ENCODE peak calls at places on chromosomes 16 and 17, in ten cellular contexts. N is HCT116; D is mammary epithelial cell; P is fibroblast of lung; W is CD8-positive, alpha-beta T cell; U is A549; K is breast epithelium; O is gastrocnemius medialis; H is cardiac muscle cell; C is upper lobe of right lung. F is an unnamed sample.

GRCh38 chr17:64491034-64491860 is 5.6 kb downstream of the POLG2 start:
- DNase-seq in O (no peak), N (no peak), K (no peak), W (peak; percentile 27), U (no peak), P (peak; percentile 63), C (no peak), H (peak; percentile 67), D (no peak), F (no peak)

GRCh38 chr16:57023541-57024249 is 34.3 kb downstream of the NLRC5 start:
- DNase-seq in P (no peak), H (no peak), C (no peak), O (no peak), U (no peak), W (peak; percentile 62), D (no peak), N (no peak), K (no peak), F (no peak)

GRCh38 chr17:3603119-3603869 is 5.9 kb downstream of the TRPV1 start:
- DNase-seq in O (no peak), N (no peak), H (peak; percentile 51), P (peak; percentile 45), C (no peak), K (no peak), D (peak; percentile 98), W (no peak), U (no peak), F (peak; percentile 87)

GRCh38 chr17:29205047-29205446 is 24.8 kb upstream of the MYO18A start:
- DNase-seq in C (no peak), K (no peak), U (no peak), H (peak; percentile 57), D (no peak), N (no peak), O (no peak), W (no peak), P (no peak), F (no peak)

GRCh38 chr17:1201132-1201702 is 21.4 kb upstream of the ABR start:
- DNase-seq in P (no peak), W (peak; percentile 29), K (no peak), D (no peak), O (no peak), U (no peak), N (no peak), H (no peak), C (no peak), F (no peak)

GRCh38 chr17:37717627-37718382 is 27.1 kb downstream of the HNF1B start:
- DNase-seq in O (no peak), K (no peak), H (peak; percentile 29), C (peak; percentile 75), D (no peak), N (no peak), W (no peak), U (no peak), P (peak; percentile 58), F (no peak)

GRCh38 chr17:50249887-50250286 is 24.4 kb upstream of the TMEM92 start:
- DNase-seq in K (no peak), O (no peak), N (no peak), W (no peak), H (no peak), P (no peak), C (no peak), U (no peak), D (no peak), F (no peak)

GRCh38 chr17:42354956-42355843 is 33.0 kb downstream of the STAT3 start:
- DNase-seq in W (no peak), C (no peak), K (no peak), D (peak; percentile 30), O (no peak), U (no peak), P (peak; percentile 47), N (no peak), H (peak; percentile 82), F (no peak)

GRCh38 chr17:41013606-41014005 is 4.7 kb upstream of the KRTAP3-1 start:
- DNase-seq in W (no peak), O (no peak), D (no peak), P (peak; percentile 9), U (no peak), N (no peak), K (no peak), H (no peak), C (no peak), F (no peak)

GRCh38 chr17:41397003-41397665 is at the start of gene KRT31:
- DNase-seq in K (no peak), O (no peak), U (no peak), N (no peak), C (no peak), D (no peak), P (no peak), W (no peak), H (no peak), F (no peak)

GRCh38 chr16:62157544-62157943 is 121.3 kb upstream of the CDH8 start:
- DNase-seq in O (no peak), P (no peak), H (no peak), U (no peak), W (no peak), C (no peak), K (no peak), N (no peak), D (no peak), F (no peak)

GRCh38 chr17:75262112-75262606 is 480 bp downstream of the MRPS7 start:
- DNase-seq in D (peak; percentile 32), P (no peak), U (no peak), H (no peak), W (no peak), O (peak; percentile 40), K (no peak), N (no peak), C (no peak), F (no peak)

DNA sequence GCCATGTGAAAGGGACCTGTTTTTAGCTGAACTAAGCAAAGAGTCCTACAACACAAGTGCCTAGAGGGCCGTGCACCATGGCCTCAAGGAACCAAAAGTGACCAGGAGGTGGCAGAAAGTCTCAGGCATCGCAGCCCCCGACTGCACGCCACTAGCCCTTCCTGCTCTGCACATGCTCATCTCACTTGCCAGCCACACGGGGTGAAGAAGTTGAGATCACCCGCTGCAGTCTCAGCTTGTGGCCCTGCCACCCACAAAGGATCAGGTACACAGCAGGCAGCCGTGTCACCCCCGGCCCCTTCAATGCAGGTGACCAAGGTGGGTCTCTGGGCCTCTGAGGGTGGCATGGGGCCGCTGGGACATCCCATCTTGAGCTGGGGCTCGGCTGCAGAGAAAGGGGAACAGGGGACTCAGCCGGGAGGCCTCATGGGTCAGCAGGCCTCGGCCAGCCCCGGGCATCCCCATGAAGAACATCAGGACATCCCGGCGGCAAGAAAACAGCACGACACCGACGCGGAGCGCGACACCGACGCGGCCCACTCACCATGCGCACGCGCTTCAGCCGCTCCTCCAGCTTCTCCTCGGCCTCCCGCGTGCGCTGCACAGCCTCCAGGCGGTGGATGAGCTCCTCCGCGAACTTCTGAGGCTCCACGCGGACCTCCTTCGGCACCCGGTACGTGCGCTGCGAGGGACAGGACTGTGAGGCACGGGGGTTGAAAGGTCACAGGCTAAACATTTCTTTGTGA is 21.0 kb downstream of the PDIA2 start:
- DNase-seq in N (no peak), K (no peak), U (no peak), C (no peak), P (peak; percentile 12), H (peak; percentile 17), O (no peak), D (no peak), W (no peak), F (no peak)
- TF ChIP-seq CTCF in N (no peak), K (no peak), U (no peak), C (no peak), P (no peak), H (no peak), O (no peak), D (no peak), W (no peak), F (no peak)

GRCh38 chr16:80670170-80670865 is 129.5 kb downstream of the DYNLRB2 start:
- DNase-seq in D (no peak), K (no peak), W (no peak), C (no peak), N (no peak), H (no peak), U (no peak), O (no peak), P (no peak), F (no peak)
- H3K27ac ChIP-seq in D (no peak overlapping the region), K (no peak overlapping the region), W (no peak overlapping the region), C (no peak overlapping the region), N (no peak overlapping the region), H (no peak overlapping the region), U (no peak overlapping the region), O (no peak overlapping the region), P (no peak overlapping the region), F (no peak overlapping the region)

GRCh38 chr17:77498875-77499698 is 358.3 kb downstream of the SEC14L1 start:
- DNase-seq in W (no peak), O (peak; percentile 10), D (no peak), H (no peak), P (no peak), K (no peak), C (peak; percentile 57), N (no peak), U (no peak), F (no peak)

GRCh38 chr17:77501751-77502625 is 361.2 kb downstream of the SEC14L1 start:
- DNase-seq in H (no peak), U (no peak), K (no peak), D (no peak), N (no peak), P (no peak), O (peak; percentile 12), C (peak; percentile 48), W (no peak), F (no peak)

GRCh38 chr17:77502626-77503292 is 362.0 kb downstream of the SEC14L1 start:
- DNase-seq in O (no peak), D (no peak), N (no peak), W (no peak), U (no peak), K (no peak), P (no peak), H (no peak), C (peak; percentile 61), F (no peak)

GRCh38 chr17:77499699-77500435 is 359.1 kb downstream of the SEC14L1 start:
- DNase-seq in U (no peak), D (no peak), C (peak; percentile 55), K (no peak), H (no peak), W (no peak), P (no peak), O (peak; percentile 5), N (no peak), F (no peak)

GRCh38 chr17:77501101-77501566 is 360.4 kb downstream of the SEC14L1 start:
- DNase-seq in W (no peak), N (no peak), D (no peak), C (peak; percentile 63), U (peak; percentile 55), H (peak; percentile 35), O (peak; percentile 10), P (peak; percentile 36), K (no peak), F (no peak)
- TF ChIP-seq CTCF in W (peak; percentile 53), N (peak; percentile 69), D (peak; percentile 45), C (peak; percentile 46), U (peak; percentile 61), H (peak; percentile 49), O (no peak), P (peak; percentile 60), K (peak; percentile 21), F (no peak)

GRCh38 chr16:4327782-4328579 is 12.1 kb downstream of the GLIS2 start:
- DNase-seq in O (peak; percentile 52), K (peak; percentile 76), H (peak; percentile 85), U (no peak), C (peak; percentile 90), P (peak; percentile 80), D (peak; percentile 40), N (no peak), W (peak; percentile 25), F (no peak)
- H3K27ac ChIP-seq in O (peak overlapping the region; percentile 73), K (peak overlapping the region; percentile 88), H (peak overlapping the region; percentile 89), U (peak overlapping the region; percentile 87), C (peak overlapping the region; percentile 78), P (peak overlapping the region; percentile 73), D (no peak overlapping the region), N (peak overlapping the region; percentile 22), W (no peak overlapping the region), F (peak overlapping the region; percentile 97)